ENCODE peak calls at places on chromosomes 5 and 9, in six cellular contexts. R is heart left ventricle; Y is CD8-positive, alpha-beta memory T cell; H is prostate gland; I is small intestine; L is body of pancreas. G is an unnamed sample. For H3K4me1 and H3K36me3, the result is how much of the 10 kb centered on the place peaks cover.

GRCh38 chr5:89281211-89281610 is 398.2 kb upstream of the MEF2C start:
- DNase-seq in R (no peak), Y (no peak), H (no peak), I (no peak), L (no peak), G (no peak)

GRCh38 chr9:100440071-100440470 is 13.1 kb downstream of the MSANTD3 start:
- DNase-seq in R (no peak), Y (no peak), H (no peak), I (no peak), L (no peak), G (no peak)

GRCh38 chr9:110443146-110443877 is 105.6 kb upstream of the TXNDC8 start:
- DNase-seq in R (no peak), Y (no peak), H (no peak), I (no peak), L (no peak), G (no peak)

GRCh38 chr5:77957-78804 is 13.8 kb upstream of the PLEKHG4B start:
- DNase-seq in R (peak), Y (no peak), H (peak), I (no peak), L (no peak), G (no peak)

GRCh38 chr5:51060953-51061352 is 322.3 kb upstream of the ISL1 start:
- DNase-seq in R (no peak), Y (no peak), H (no peak), I (no peak), L (no peak), G (no peak)

GRCh38 chr5:102625446-102625845 is 126.6 kb upstream of the SLCO6A1 start:
- DNase-seq in R (no peak), Y (no peak), H (no peak), I (no peak), L (no peak), G (no peak)

GRCh38 chr9:6910032-6910431 is 152.3 kb downstream of the KDM4C start:
- DNase-seq in R (no peak), Y (no peak), H (no peak), I (no peak), L (no peak), G (no peak)

GRCh38 chr5:168765220-168766037 is 186.3 kb upstream of the PANK3 start:
- DNase-seq in R (no peak), Y (no peak), H (no peak), I (no peak), L (no peak), G (no peak)

GRCh38 chr9:125189011-125189360 is 617 bp downstream of the PPP6C start:
- DNase-seq in R (peak), Y (no peak), H (peak), I (peak), L (no peak), G (peak)

GRCh38 chr5:79193643-79194042 is 42.3 kb upstream of the JMY start:
- DNase-seq in R (no peak), Y (no peak), H (no peak), I (no peak), L (no peak), G (no peak)

GRCh38 chr5:80781356-80781755 is 126.6 kb upstream of the DHFR start:
- DNase-seq in R (no peak), Y (no peak), H (no peak), I (no peak), L (no peak), G (no peak)

GRCh38 chr9:91515074-91515687 is 91.5 kb upstream of the NFIL3 start:
- DNase-seq in R (peak), Y (no peak), H (no peak), I (peak), L (peak), G (no peak)

GRCh38 chr5:81315336-81315735 is 13.9 kb downstream of the ZCCHC9 start:
- DNase-seq in R (no peak), Y (no peak), H (no peak), I (no peak), L (no peak), G (no peak)

GRCh38 chr5:140631063-140631462 is 1.9 kb downstream of the CD14 start:
- DNase-seq in R (no peak), Y (no peak), H (no peak), I (no peak), L (no peak), G (no peak)

GRCh38 chr5:101977729-101978345 is 318.2 kb downstream of the SLCO4C1 start:
- DNase-seq in R (no peak), Y (no peak), H (peak), I (peak), L (no peak), G (no peak)

GRCh38 chr5:177089146-177089545 is 2.4 kb downstream of the FGFR4 start:
- DNase-seq in R (no peak), Y (no peak), H (no peak), I (no peak), L (no peak), G (no peak)

GRCh38 chr9:129131300-129132145 is 20.3 kb downstream of the PTPA start:
- DNase-seq in R (peak), Y (peak), H (peak), I (peak), L (peak), G (peak)

GRCh38 chr5:139414601-139415121 is 10.8 kb upstream of the SPATA24 start:
- DNase-seq in R (peak), Y (no peak), H (no peak), I (peak), L (no peak), G (no peak)

GRCh38 chr5:169694221-169694620 is 57.1 kb downstream of the DOCK2 start:
- DNase-seq in R (no peak), Y (no peak), H (no peak), I (no peak), L (no peak), G (no peak)

GRCh38 chr5:88778736-88779135 is 104.2 kb downstream of the MEF2C start:
- DNase-seq in R (peak), Y (no peak), H (no peak), I (no peak), L (no peak), G (no peak)

GRCh38 chr9:126515001-126515872 is 98.5 kb upstream of the LMX1B start:
- DNase-seq in R (no peak), Y (no peak), H (no peak), I (no peak), L (no peak), G (no peak)

GRCh38 chr5:105565531-105565930 is 2002.9 kb upstream of the NUDT12 start:
- DNase-seq in R (no peak), Y (no peak), H (no peak), I (no peak), L (no peak), G (no peak)

GRCh38 chr9:82923410-82924242 is 139.3 kb downstream of the RASEF start:
- DNase-seq in R (no peak), Y (no peak), H (no peak), I (no peak), L (no peak), G (no peak)

GRCh38 chr5:159909126-159909525 is 7.2 kb upstream of the ADRA1B start:
- DNase-seq in R (no peak), Y (no peak), H (no peak), I (no peak), L (no peak), G (no peak)
- H3K4me1 ChIP-seq in R (under half), Y (under half), H (under half), I (under half), L (under half), G (under half)

DNA sequence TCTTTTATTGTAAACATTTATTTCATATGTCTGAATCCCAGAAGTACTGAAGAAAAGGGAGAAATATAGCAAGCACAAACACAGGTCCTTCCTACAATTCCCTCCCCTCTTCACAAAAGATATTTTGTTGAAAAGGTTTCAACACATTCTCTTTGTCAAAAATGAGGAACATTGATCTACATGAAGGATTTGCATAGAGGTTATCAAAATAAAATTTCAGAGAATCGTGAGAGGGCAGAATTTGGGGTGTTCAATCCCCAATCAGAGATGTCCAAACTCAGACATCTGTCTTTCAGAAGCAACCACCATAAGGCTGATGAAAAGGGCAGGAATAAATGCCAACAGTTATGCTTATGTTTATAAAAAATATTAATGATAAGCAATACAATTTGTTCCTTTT is 69.2 kb downstream of the MARCHF3 start:
- DNase-seq in R (no peak), Y (no peak), H (no peak), I (no peak), L (no peak), G (no peak)
- H3K36me3 ChIP-seq in R (under half), Y (under half), H (under half), I (under half), L (under half), G (under half)

GRCh38 chr9:33290994-33291397 is 680 bp downstream of the NFX1 start:
- DNase-seq in R (no peak), Y (no peak), H (no peak), I (no peak), L (no peak), G (no peak)
- H3K4me1 ChIP-seq in R (under half), Y (half or more), H (under half), I (under half), L (under half), G (under half)

GRCh38 chr9:134777153-134777552 is 103.5 kb upstream of the FCN2 start:
- DNase-seq in R (no peak), Y (no peak), H (no peak), I (no peak), L (no peak), G (no peak)

GRCh38 chr9:134776080-134776796 is 104.4 kb upstream of the FCN2 start:
- DNase-seq in R (no peak), Y (no peak), H (no peak), I (no peak), L (no peak), G (no peak)

GRCh38 chr9:134778841-134779411 is 101.7 kb upstream of the FCN2 start:
- DNase-seq in R (peak), Y (no peak), H (peak), I (peak), L (peak), G (no peak)

GRCh38 chr9:134779640-134780039 is 101.0 kb upstream of the FCN2 start:
- DNase-seq in R (no peak), Y (no peak), H (no peak), I (no peak), L (no peak), G (no peak)

GRCh38 chr9:134778156-134778555 is 102.5 kb upstream of the FCN2 start:
- DNase-seq in R (no peak), Y (no peak), H (no peak), I (no peak), L (no peak), G (no peak)
- H3K36me3 ChIP-seq in R (under half), Y (under half), H (under half), I (under half), L (under half), G (under half)

G was measured in naive thymus-derived CD4-positive, alpha-beta T cell.